ENCODE peak calls at places on chromosomes 13 and 19, in ten cellular contexts. L is T-helper 17 cell; A is spleen; T is NCI-H1048; F is stimulated activated CD4-positive, alpha-beta T cell treated with anti-CD3 and anti-CD28 coated beads, Interleukin-2, amount 100 ng/mL, for 48 hours; B is naive thymus-derived CD8-positive, alpha-beta T cell; I is naive B cell; X is CD8-positive, alpha-beta T cell; R is GM20000; N is ecto neural progenitor cell. Z is an unnamed sample.

GRCh38 chr19:45508931-45509691 is 1.8 kb downstream of the VASP start:
- DNase-seq in L (no peak), A (peak), T (no peak), F (no peak), B (no peak), I (peak), X (no peak), R (peak), N (peak), Z (no peak)

GRCh38 chr13:26719356-26719945 is 41.1 kb downstream of the GPR12 start:
- DNase-seq in L (no peak), A (no peak), T (no peak), F (no peak), B (no peak), I (no peak), X (no peak), R (no peak), N (no peak), Z (no peak)

GRCh38 chr13:25756251-25756650 is 295.6 kb downstream of the SHISA2 start:
- DNase-seq in L (no peak), A (no peak), T (no peak), F (no peak), B (no peak), I (no peak), X (no peak), R (no peak), N (no peak), Z (no peak)

GRCh38 chr13:80312967-80313366 is 28.0 kb downstream of the SPRY2 start:
- DNase-seq in L (no peak), A (no peak), T (no peak), F (no peak), B (no peak), I (no peak), X (no peak), R (no peak), N (no peak), Z (no peak)

GRCh38 chr19:20179946-20180345 is 12.9 kb downstream of the ZNF486 start:
- DNase-seq in L (no peak), A (no peak), T (no peak), F (no peak), B (no peak), I (no peak), X (no peak), R (no peak), N (no peak), Z (no peak)

GRCh38 chr13:82597737-82598136 is 1284.5 kb downstream of the SLITRK1 start:
- DNase-seq in L (no peak), A (no peak), T (no peak), F (no peak), B (no peak), I (no peak), X (no peak), R (no peak), N (no peak), Z (no peak)

GRCh38 chr19:23526302-23526701 is 131.0 kb upstream of the ZNF91 start:
- DNase-seq in L (no peak), A (no peak), T (no peak), F (no peak), B (no peak), I (no peak), X (no peak), R (no peak), N (no peak), Z (no peak)

GRCh38 chr13:100673831-100674362 is 698 bp downstream of the TMTC4 start:
- DNase-seq in L (peak), A (no peak), T (no peak), F (peak), B (no peak), I (peak), X (peak), R (peak), N (no peak), Z (peak)

GRCh38 chr13:93066187-93066586 is 160.4 kb upstream of the GPC6 start:
- DNase-seq in L (no peak), A (no peak), T (no peak), F (no peak), B (no peak), I (no peak), X (no peak), R (no peak), N (no peak), Z (no peak)